ENCODE peak calls at places on chromosomes 7 and 10, in ten cellular contexts. K, M, B, S, I, Z, T, E, P and W are unnamed samples.

GRCh38 chr7:92904292-92905131 is 68.1 kb upstream of the CDK6 start:
- DNase-seq in B (peak), M (peak), T (peak), I (peak), S (peak), Z (peak), E (peak), P (no peak), K (peak), W (peak)

GRCh38 chr10:84262190-84262956 is 17.5 kb downstream of the RGR start:
- DNase-seq in K (no peak), E (no peak), T (no peak), S (no peak), I (no peak), Z (no peak), B (no peak), P (no peak), M (no peak), W (no peak)

GRCh38 chr10:34109952-34110702 is 705.0 kb downstream of the PARD3 start:
- DNase-seq in I (no peak), M (no peak), P (no peak), T (peak), E (no peak), S (no peak), Z (peak), B (no peak), K (peak), W (peak)

GRCh38 chr7:2205036-2205780 is 27.5 kb downstream of the MAD1L1 start:
- DNase-seq in Z (no peak), B (peak), S (no peak), P (no peak), I (no peak), M (peak), K (no peak), E (no peak), T (peak), W (peak)

GRCh38 chr7:147498081-147498480 is 1092.5 kb upstream of the C7orf33 start:
- DNase-seq in I (no peak), P (no peak), K (no peak), E (no peak), Z (no peak), B (no peak), T (peak), M (no peak), S (no peak), W (no peak)

GRCh38 chr10:23190872-23191763 is 994 bp upstream of the PTF1A start:
- DNase-seq in E (no peak), M (no peak), B (no peak), P (no peak), Z (no peak), S (no peak), I (no peak), T (no peak), K (no peak), W (no peak)

GRCh38 chr10:42952358-42952757 is 124.5 kb upstream of the RET start:
- DNase-seq in T (no peak), P (no peak), K (no peak), Z (peak), E (no peak), M (no peak), S (peak), B (no peak), I (no peak), W (peak)

GRCh38 chr7:12674861-12675260 is 12.6 kb upstream of the ARL4A start:
- DNase-seq in T (peak), K (no peak), I (peak), P (peak), B (peak), Z (peak), M (peak), S (no peak), E (no peak), W (peak)

GRCh38 chr10:73586583-73586984 is 4.6 kb downstream of the USP54 start:
- DNase-seq in I (no peak), E (no peak), K (peak), P (peak), B (no peak), S (no peak), Z (peak), M (peak), T (peak), W (peak)

GRCh38 chr7:151806204-151806603 is 70.7 kb downstream of the PRKAG2 start:
- DNase-seq in I (no peak), S (peak), E (no peak), M (no peak), B (no peak), P (peak), Z (peak), K (no peak), T (no peak), W (no peak)

GRCh38 chr10:82981137-82981723 is 1106.2 kb downstream of the NRG3 start:
- DNase-seq in T (peak), M (no peak), B (no peak), S (no peak), P (no peak), I (no peak), E (no peak), Z (peak), K (peak), W (peak)

GRCh38 chr7:102469351-102469971 is 4.7 kb downstream of the LRWD1 start:
- DNase-seq in B (peak), M (no peak), P (no peak), S (no peak), I (no peak), E (no peak), K (no peak), Z (no peak), T (no peak), W (no peak)

GRCh38 chr10:46014683-46015405 is 15.6 kb downstream of the NCOA4 start:
- DNase-seq in T (peak), M (no peak), E (no peak), I (no peak), B (no peak), P (no peak), Z (no peak), K (no peak), S (no peak), W (no peak)

GRCh38 chr10:88880287-88881094 is 446 bp downstream of the STAMBPL1 start:
- DNase-seq in P (peak), K (no peak), E (peak), S (peak), I (peak), M (peak), Z (peak), T (peak), B (peak), W (peak)

GRCh38 chr7:80183900-80184685 is 49.5 kb downstream of the GNAI1 start:
- DNase-seq in M (no peak), S (no peak), P (no peak), E (no peak), I (no peak), K (no peak), Z (no peak), T (no peak), B (no peak), W (no peak)

GRCh38 chr10:74332398-74332797 is 181.4 kb downstream of the ADK start:
- DNase-seq in S (no peak), M (no peak), Z (no peak), P (no peak), T (peak), E (no peak), I (no peak), K (no peak), B (no peak), W (peak)

GRCh38 chr10:48634198-48634983 is 29.5 kb upstream of the ARHGAP22 start:
- DNase-seq in M (no peak), I (no peak), Z (no peak), B (no peak), S (peak), K (peak), T (peak), P (peak), E (peak), W (peak)

GRCh38 chr7:151109094-151110048 is 23.1 kb downstream of the AGAP3 start:
- DNase-seq in S (peak), T (no peak), K (no peak), B (no peak), I (no peak), E (no peak), M (no peak), Z (no peak), P (no peak), W (peak)

GRCh38 chr7:50727072-50727471 is 55.6 kb downstream of the GRB10 start:
- DNase-seq in T (peak), K (no peak), M (no peak), P (no peak), Z (peak), I (no peak), B (no peak), S (no peak), E (no peak), W (no peak)

GRCh38 chr7:141702892-141703291 is 926 bp upstream of the DENND11 start:
- DNase-seq in K (no peak), I (no peak), E (no peak), S (no peak), B (no peak), T (no peak), M (no peak), P (no peak), Z (no peak), W (no peak)
- H3K4me3 ChIP-seq in K (no peak), I (peak), E (no peak), S (peak), B (no peak), T (no peak), M (no peak), P (no peak), Z (no peak), W (no peak)

GRCh38 chr7:27209933-27210440 is 10.1 kb upstream of the HOXA13 start:
- DNase-seq in B (no peak), P (no peak), Z (no peak), T (no peak), M (no peak), E (no peak), I (no peak), K (no peak), S (no peak), W (no peak)
- H3K4me3 ChIP-seq in B (no peak), P (no peak), Z (no peak), T (no peak), M (no peak), E (no peak), I (no peak), K (no peak), S (no peak), W (no peak)

GRCh38 chr10:124739996-124740373 is 4.2 kb downstream of the FAM53B start:
- DNase-seq in M (no peak), E (no peak), B (no peak), S (no peak), K (no peak), Z (no peak), T (no peak), P (no peak), I (no peak), W (no peak)

GRCh38 chr10:124740374-124741280 is 3.6 kb downstream of the FAM53B start:
- DNase-seq in I (no peak), Z (peak), T (peak), P (peak), M (no peak), S (peak), B (no peak), E (no peak), K (no peak), W (peak)

GRCh38 chr10:124737708-124738107 is 6.5 kb downstream of the FAM53B start:
- DNase-seq in S (no peak), P (no peak), I (no peak), M (no peak), E (no peak), K (no peak), T (no peak), Z (no peak), B (no peak), W (no peak)

GRCh38 chr10:124738441-124738840 is 5.7 kb downstream of the FAM53B start:
- DNase-seq in Z (no peak), E (no peak), T (no peak), I (no peak), S (no peak), M (no peak), B (no peak), K (no peak), P (no peak), W (no peak)

DNA sequence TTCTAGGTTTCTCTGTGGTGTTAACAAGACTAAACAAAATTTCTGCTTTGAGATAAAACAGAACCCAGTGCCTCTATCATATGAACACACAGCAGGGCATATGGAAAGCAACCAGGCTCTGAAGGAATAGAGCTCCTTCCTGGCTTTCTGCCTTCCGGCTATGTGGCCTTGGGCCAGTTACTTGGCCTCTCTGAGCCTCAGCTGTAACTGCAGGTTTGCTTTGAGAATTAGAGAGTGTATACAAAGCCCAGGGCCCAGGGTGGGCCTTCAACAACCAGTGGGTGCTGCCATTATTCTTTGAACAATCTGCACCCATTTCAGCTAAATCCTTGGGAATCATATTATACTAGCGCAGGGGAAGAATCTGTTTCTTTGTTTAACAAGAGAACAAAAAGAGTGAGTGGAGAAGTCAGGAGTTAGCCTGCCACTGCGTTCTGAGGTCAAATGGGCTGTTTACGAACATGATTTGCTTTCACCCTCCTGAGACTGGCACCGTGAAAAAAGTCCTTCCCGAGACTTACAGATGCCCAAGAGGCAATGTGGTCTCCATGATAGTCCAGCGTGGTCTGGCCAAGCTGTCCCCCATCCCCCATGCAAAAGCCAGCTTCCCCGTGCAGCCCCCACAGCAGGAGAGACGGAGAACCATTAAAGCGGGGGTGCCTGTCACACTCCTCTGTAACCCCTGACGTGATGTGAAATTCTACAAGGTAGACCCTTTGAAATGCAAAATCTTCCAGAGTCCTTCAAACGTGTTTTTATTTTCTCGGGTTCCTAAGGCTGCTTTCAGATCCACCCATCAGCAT is 4.9 kb downstream of the FAM53B start:
- DNase-seq in S (no peak), Z (peak), M (no peak), E (no peak), P (no peak), B (no peak), I (no peak), K (no peak), T (no peak), W (peak)
- H3K4me3 ChIP-seq in S (no peak), Z (no peak), M (no peak), E (peak), P (no peak), B (peak), I (peak), K (no peak), T (no peak), W (no peak)

DNA sequence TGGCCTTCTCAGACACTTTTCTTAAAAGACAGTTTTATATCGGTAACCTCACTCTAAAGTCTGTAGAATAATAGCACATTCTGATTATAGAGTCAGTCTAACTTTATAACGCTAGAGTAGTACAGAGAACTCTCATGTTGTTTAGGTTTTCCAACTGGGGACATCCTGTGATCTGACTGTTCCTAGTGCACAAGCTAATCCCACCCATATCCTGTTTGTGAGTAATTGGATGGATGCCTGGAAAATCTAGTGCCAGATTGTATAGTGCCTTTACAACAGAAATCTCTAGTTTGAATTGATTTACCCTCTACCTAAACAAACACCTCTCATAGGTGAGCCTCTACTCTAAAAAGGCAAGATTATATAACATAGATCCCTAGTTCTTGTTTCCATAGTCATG is 107.4 kb downstream of the ZEB1 start:
- DNase-seq in S (no peak), K (peak), M (no peak), P (no peak), E (no peak), I (no peak), Z (peak), T (peak), B (no peak), W (peak)
- H3K4me3 ChIP-seq in S (no peak), K (no peak), M (no peak), P (no peak), E (no peak), I (no peak), Z (no peak), T (no peak), B (no peak), W (no peak)

GRCh38 chr7:6480323-6480660 is 32.5 kb upstream of the DAGLB start:
- DNase-seq in M (no peak), B (no peak), S (no peak), E (no peak), P (no peak), K (no peak), T (no peak), Z (no peak), I (no peak), W (no peak)

GRCh38 chr7:6479067-6479466 is 31.3 kb upstream of the DAGLB start:
- DNase-seq in P (no peak), B (no peak), T (no peak), S (no peak), I (no peak), E (no peak), Z (no peak), K (no peak), M (no peak), W (no peak)

GRCh38 chr7:6475433-6476186 is 27.9 kb upstream of the DAGLB start:
- DNase-seq in M (no peak), K (no peak), S (no peak), B (no peak), I (no peak), P (no peak), Z (no peak), E (no peak), T (no peak), W (no peak)

GRCh38 chr7:6478186-6478585 is 30.4 kb upstream of the DAGLB start:
- DNase-seq in Z (no peak), I (no peak), K (no peak), B (no peak), E (no peak), P (no peak), T (no peak), M (no peak), S (no peak), W (no peak)

GRCh38 chr7:6476596-6477374 is 29.0 kb upstream of the DAGLB start:
- DNase-seq in T (no peak), K (no peak), Z (no peak), M (no peak), S (no peak), P (no peak), E (no peak), I (no peak), B (no peak), W (no peak)
- H3K4me3 ChIP-seq in T (no peak), K (no peak), Z (no peak), M (no peak), S (no peak), P (no peak), E (no peak), I (no peak), B (no peak), W (no peak)